ENCODE peak calls at places on chromosomes 13 and 19, in eight cellular contexts. R is bronchial epithelial cell; F is GM10248; Y is nucleus accumbens; M is left ventricle myocardium superior; G is fibroblast of mammary gland; W is stimulated activated naive B cell treated with anti-CD40 and anti-IgM and Interleukin-4, amounts not matched to agents 10 μg/mL and 1 μg/mL and 100 μg/mL, for 72 hours; X is NCI-H748 treated with DMSO at 0.1 percent for 48 hours. J is an unnamed sample.

GRCh38 chr13:41588899-41589298 is 131.5 kb downstream of the RGCC start:
- DNase-seq in G (peak), R (peak), X (no peak), M (no peak), Y (no peak), W (no peak), F (no peak), J (no peak)

GRCh38 chr13:65744761-65745160 is 1485.4 kb downstream of the PCDH9 start:
- DNase-seq in G (peak), W (no peak), Y (no peak), R (no peak), M (no peak), F (no peak), X (no peak), J (no peak)

GRCh38 chr13:36418022-36418805 is 14.1 kb upstream of the CCNA1 start:
- DNase-seq in X (no peak), G (peak), Y (no peak), F (no peak), R (peak), M (no peak), W (no peak), J (no peak)

GRCh38 chr13:108705031-108705430 is 75.6 kb downstream of the MYO16 start:
- DNase-seq in G (no peak), Y (no peak), W (no peak), M (no peak), F (no peak), X (no peak), R (peak), J (no peak)

GRCh38 chr13:99403458-99403971 is 96.3 kb upstream of the GPR183 start:
- DNase-seq in G (no peak), F (no peak), X (no peak), M (no peak), W (no peak), Y (no peak), R (no peak), J (no peak)

GRCh38 chr19:44708940-44709339 is 10.0 kb downstream of the CEACAM16 start:
- DNase-seq in W (no peak), R (no peak), F (no peak), Y (no peak), G (no peak), X (no peak), M (no peak), J (no peak)

GRCh38 chr19:17219286-17219685 is 4.1 kb downstream of the USE1 start:
- DNase-seq in R (no peak), X (no peak), W (no peak), F (no peak), Y (no peak), G (no peak), M (no peak), J (no peak)

GRCh38 chr13:113811081-113811928 is 52.3 kb downstream of the TMEM255B start:
- DNase-seq in R (no peak), Y (no peak), F (no peak), X (no peak), M (no peak), W (no peak), G (no peak), J (no peak)

GRCh38 chr19:19385900-19386339 is 19.6 kb upstream of the GATAD2A start:
- DNase-seq in M (no peak), Y (no peak), W (no peak), F (no peak), X (no peak), G (no peak), R (no peak), J (no peak)

GRCh38 chr13:26946675-26947342 is 186.2 kb upstream of the GPR12 start:
- DNase-seq in M (no peak), G (peak), W (no peak), X (peak), R (peak), F (peak), Y (no peak), J (no peak)

GRCh38 chr19:54188224-54188871 is 1.0 kb downstream of the MBOAT7 start:
- DNase-seq in G (peak), R (no peak), Y (no peak), F (no peak), X (no peak), M (no peak), W (no peak), J (no peak)

GRCh38 chr19:2012941-2013682 is 2.4 kb downstream of the BTBD2 start:
- DNase-seq in Y (no peak), R (no peak), X (no peak), G (no peak), F (no peak), M (no peak), W (no peak), J (no peak)

GRCh38 chr19:29843180-29844051 is 31.6 kb downstream of the CCNE1 start:
- DNase-seq in M (peak), R (no peak), X (no peak), F (no peak), W (no peak), Y (no peak), G (peak), J (peak)

J was measured in left ventricle myocardium inferior.